ENCODE peak calls at places on chromosomes 4 and X, in six cellular contexts. A is astrocyte of the spinal cord, E is OCI-LY7, U is GM13976, G is cardiac muscle cell, T is GM13977. I is an unnamed sample.

GRCh38 chr4:75781328-75781727 is 57.0 kb downstream of the USO1 start:
- DNase-seq in A (peak), E (no peak), U (no peak), G (no peak), T (no peak), I (no peak)

GRCh38 chr4:11741190-11741652 is 312.5 kb upstream of the HS3ST1 start:
- DNase-seq in A (no peak), E (no peak), U (no peak), G (peak), T (no peak), I (no peak)

GRCh38 chr4:149790172-149790907 is 25.3 kb downstream of the IQCM start:
- DNase-seq in A (no peak), E (no peak), U (no peak), G (peak), T (no peak), I (no peak)

GRCh38 chr4:98260047-98260578 is 1.1 kb upstream of the RAP1GDS1 start:
- DNase-seq in A (no peak), E (peak), U (no peak), G (no peak), T (peak), I (no peak)

GRCh38 chr4:13705521-13706035 is 78.1 kb upstream of the BOD1L1 start:
- DNase-seq in A (no peak), E (no peak), U (no peak), G (no peak), T (no peak), I (no peak)

GRCh38 chr4:114081783-114082182 is 102.3 kb upstream of the ARSJ start:
- DNase-seq in A (no peak), E (no peak), U (no peak), G (no peak), T (no peak), I (no peak)

GRCh38 chr4:182215171-182215570 is 28.0 kb upstream of the TENM3 start:
- DNase-seq in A (no peak), E (no peak), U (no peak), G (no peak), T (no peak), I (no peak)

GRCh38 chrX:19840899-19841648 is 46.3 kb downstream of the SH3KBP1 start:
- DNase-seq in A (no peak), E (peak), U (no peak), G (no peak), T (no peak), I (no peak)

GRCh38 chr4:95610170-95610569 is 61.4 kb upstream of the UNC5C start:
- DNase-seq in A (no peak), E (no peak), U (no peak), G (no peak), T (no peak), I (no peak)

GRCh38 chr4:4480685-4481393 is 61.0 kb downstream of the STX18 start:
- DNase-seq in A (peak), E (peak), U (no peak), G (no peak), T (no peak), I (no peak)

GRCh38 chrX:138026211-138026610 is 460.3 kb downstream of the ZIC3 start:
- DNase-seq in A (peak), E (peak), U (peak), G (no peak), T (peak), I (no peak)

GRCh38 chr4:109665783-109666455 is 37.3 kb downstream of the CASP6 start:
- DNase-seq in A (no peak), E (no peak), U (no peak), G (no peak), T (no peak), I (no peak)

GRCh38 chr4:80307183-80307735 is 28.3 kb upstream of the CFAP299 start:
- DNase-seq in A (peak), E (no peak), U (no peak), G (peak), T (no peak), I (no peak)

GRCh38 chr4:673349-674091 is 556 bp downstream of the ATP5ME start:
- DNase-seq in A (no peak), E (peak), U (no peak), G (peak), T (no peak), I (peak)

GRCh38 chr4:60780874-60781273 is 419.3 kb upstream of the ADGRL3 start:
- DNase-seq in A (no peak), E (no peak), U (no peak), G (no peak), T (no peak), I (no peak)

GRCh38 chrX:71871367-71871766 is 39.3 kb upstream of the NHSL2 start:
- DNase-seq in A (peak), E (no peak), U (peak), G (peak), T (no peak), I (no peak)

GRCh38 chr4:6682862-6683590 is 10.7 kb upstream of the S100P start:
- DNase-seq in A (no peak), E (no peak), U (no peak), G (no peak), T (no peak), I (no peak)

GRCh38 chr4:6676722-6677558 is 16.7 kb upstream of the S100P start:
- DNase-seq in A (no peak), E (no peak), U (no peak), G (no peak), T (no peak), I (no peak)

GRCh38 chr4:6684656-6685055 is 9.0 kb upstream of the S100P start:
- DNase-seq in A (no peak), E (no peak), U (no peak), G (no peak), T (no peak), I (no peak)

GRCh38 chr4:6681191-6681590 is 12.5 kb upstream of the S100P start:
- DNase-seq in A (no peak), E (no peak), U (no peak), G (no peak), T (no peak), I (no peak)

GRCh38 chr4:6680372-6681034 is 13.2 kb upstream of the S100P start:
- DNase-seq in A (no peak), E (no peak), U (peak), G (no peak), T (no peak), I (no peak)
- TF ChIP-seq CTCF in A (no peak), E (no peak), U (no peak), G (no peak), T (peak), I (peak)

GRCh38 chrX:104253567-104254441 is 929 bp downstream of the ESX1 start:
- DNase-seq in A (no peak), E (no peak), U (peak), G (peak), T (no peak), I (peak)
- TF ChIP-seq CTCF in A (peak), E (no peak), U (no peak), G (peak), T (no peak), I (no peak)

GRCh38 chr4:188976644-188977115 is 837.4 kb downstream of the TRIML1 start:
- DNase-seq in A (peak), E (no peak), U (no peak), G (no peak), T (no peak), I (no peak)

GRCh38 chr4:188975271-188975670 is 836.0 kb downstream of the TRIML1 start:
- DNase-seq in A (no peak), E (no peak), U (no peak), G (no peak), T (no peak), I (no peak)

DNA sequence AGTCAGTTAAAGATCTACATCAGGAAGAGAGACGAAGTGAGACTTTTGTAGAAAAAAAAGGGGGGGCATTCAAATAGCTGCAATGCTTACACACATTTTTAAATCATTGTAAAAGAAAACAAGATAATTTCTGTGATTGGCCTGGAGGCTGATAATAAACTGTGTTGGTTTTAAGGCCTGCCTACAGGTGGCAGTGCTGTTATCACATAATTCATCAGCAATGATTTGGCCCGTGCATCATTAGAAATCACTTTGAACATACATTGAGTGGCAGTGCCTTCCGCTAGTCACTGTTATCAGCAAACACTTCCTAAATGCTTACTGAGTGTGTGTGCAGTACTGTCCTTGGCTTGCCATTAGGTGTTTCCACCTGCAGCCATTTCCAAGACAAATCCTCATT is 831.9 kb downstream of the TRIML1 start:
- DNase-seq in A (no peak), E (peak), U (no peak), G (no peak), T (no peak), I (no peak)
- TF ChIP-seq CTCF in A (peak), E (peak), U (no peak), G (no peak), T (peak), I (no peak)

DNA sequence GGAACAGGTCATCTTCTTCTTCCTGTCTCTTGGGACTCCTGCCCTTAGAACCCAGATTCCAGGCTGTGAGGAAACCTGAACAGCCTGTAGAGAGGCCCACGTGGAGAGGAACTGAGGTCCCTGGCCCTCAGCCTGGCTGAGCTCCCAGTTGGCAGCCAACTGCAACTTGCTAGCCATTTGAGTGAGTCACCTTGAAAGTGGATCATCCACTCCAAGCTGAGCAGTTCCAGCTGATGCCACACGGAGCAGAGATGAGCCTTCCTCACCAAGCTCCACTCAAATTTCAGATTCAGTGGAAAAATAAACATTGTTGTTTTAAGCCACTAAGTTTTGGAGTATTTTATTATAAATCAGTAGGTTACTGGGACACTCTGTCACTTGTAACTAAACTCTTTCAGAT is 392.5 kb downstream of the BCOR start:
- DNase-seq in A (peak), E (no peak), U (no peak), G (peak), T (no peak), I (no peak)
- TF ChIP-seq CTCF in A (peak), E (peak), U (no peak), G (peak), T (no peak), I (no peak)

GRCh38 chrX:23035493-23035892 is 35.7 kb downstream of the DDX53 start:
- DNase-seq in A (no peak), E (no peak), U (no peak), G (no peak), T (no peak), I (no peak)
- TF ChIP-seq CTCF in A (no peak), E (no peak), U (no peak), G (no peak), T (no peak), I (no peak)

GRCh38 chr4:138242076-138242829 is at the start of gene SLC7A11:
- DNase-seq in A (peak), E (peak), U (peak), G (peak), T (peak), I (peak)
- TF ChIP-seq CTCF in A (no peak), E (no peak), U (no peak), G (no peak), T (no peak), I (no peak)

DNA sequence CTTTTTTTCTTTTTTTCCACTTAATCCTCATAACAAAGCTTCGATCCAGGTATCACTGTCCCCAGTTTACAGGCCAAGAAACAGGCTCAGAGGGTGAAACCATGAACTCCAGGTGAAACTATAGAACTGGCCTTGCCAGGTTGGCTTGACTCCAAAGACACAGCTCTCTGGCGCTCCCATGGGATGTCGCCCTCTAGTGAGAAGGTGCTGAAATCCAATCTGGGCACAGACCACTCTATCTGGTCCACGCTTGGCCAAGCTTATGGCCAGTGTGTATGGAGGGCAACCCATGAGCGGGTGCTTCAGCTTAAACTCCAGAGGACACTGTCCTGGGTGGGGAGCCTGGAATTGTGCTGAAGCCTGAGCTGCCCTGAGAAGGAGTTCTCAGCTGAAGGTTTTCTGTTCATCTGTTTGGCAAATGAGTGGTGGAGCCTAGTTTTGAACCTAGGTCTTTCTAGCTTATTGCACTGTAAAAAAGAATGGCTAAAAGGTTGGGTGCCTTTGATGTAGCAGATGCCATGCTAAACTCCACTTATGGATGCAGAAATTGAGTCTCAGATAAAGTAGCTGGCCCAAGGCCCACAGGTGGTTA is 70.5 kb downstream of the SEL1L3 start:
- DNase-seq in A (no peak), E (peak), U (no peak), G (peak), T (no peak), I (peak)
- TF ChIP-seq CTCF in A (peak), E (peak), U (peak), G (peak), T (peak), I (peak)

GRCh38 chrX:24306430-24306829 is 7.4 kb downstream of the SUPT20HL2 start:
- DNase-seq in A (no peak), E (peak), U (no peak), G (peak), T (no peak), I (no peak)
- TF ChIP-seq CTCF in A (no peak), E (peak), U (peak), G (no peak), T (peak), I (no peak)

GRCh38 chr4:26857278-26858034 is 3.2 kb upstream of the STIM2 start:
- DNase-seq in A (peak), E (peak), U (peak), G (peak), T (peak), I (peak)
- TF ChIP-seq CTCF in A (no peak), E (peak), U (no peak), G (no peak), T (no peak), I (no peak)

DNA sequence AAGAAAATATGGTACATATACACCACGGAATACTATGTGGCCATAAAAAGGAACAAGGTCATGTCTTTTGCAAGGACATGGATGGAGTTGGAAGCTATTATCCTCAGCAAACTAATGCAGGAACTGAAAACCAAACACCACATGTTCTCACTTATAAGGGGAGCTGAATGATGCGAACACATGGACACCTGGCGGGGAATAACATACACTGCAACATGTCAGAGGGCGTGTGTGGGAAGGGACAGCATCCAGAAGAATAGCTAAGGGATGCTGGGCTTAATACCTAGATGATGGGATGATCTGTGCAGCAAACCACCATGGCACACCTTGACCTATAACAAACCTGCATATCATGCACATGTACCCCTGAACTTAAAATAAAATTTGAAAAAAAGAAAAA is 19.5 kb upstream of the CNKSR2 start:
- DNase-seq in A (no peak), E (no peak), U (no peak), G (no peak), T (no peak), I (no peak)
- TF ChIP-seq CTCF in A (no peak), E (no peak), U (no peak), G (no peak), T (no peak), I (no peak)

I was measured in endothelial cell.